ENCODE peak calls at places on chromosomes 11 and 22, in four cellular contexts. P is heart right ventricle, W is thoracic aorta, Z is GM23338. D is an unnamed sample.

GRCh38 chr11:66119348-66120133 is 49.5 kb downstream of the PACS1 start:
- DNase-seq in Z (peak; percentile 46), W (no peak), P (no peak), D (no peak)

GRCh38 chr22:24827305-24827704 is 21.3 kb downstream of the SGSM1 start:
- DNase-seq in Z (no peak), W (no peak), P (no peak), D (no peak)

GRCh38 chr11:118180300-118180703 is 3.9 kb upstream of the SCN2B start:
- DNase-seq in P (peak; percentile 83), W (no peak), Z (peak; percentile 89), D (peak; percentile 79)

GRCh38 chr11:69205125-69205928 is 49.6 kb downstream of the SMIM38 start:
- DNase-seq in P (no peak), W (no peak), Z (no peak), D (no peak)

GRCh38 chr22:35685731-35686130 is 31.9 kb upstream of the APOL5 start:
- DNase-seq in P (no peak), Z (no peak), W (no peak), D (no peak)

GRCh38 chr11:123202155-123202714 is 7.2 kb upstream of the CLMP start:
- DNase-seq in Z (no peak), P (no peak), W (no peak), D (peak; percentile 27)

GRCh38 chr11:118902336-118903203 is 18.9 kb downstream of the CXCR5 start:
- DNase-seq in Z (no peak), W (no peak), P (no peak), D (no peak)

GRCh38 chr11:123145220-123145619 is 49.8 kb downstream of the CLMP start:
- DNase-seq in P (no peak), Z (no peak), W (peak; percentile 28), D (peak; percentile 35)

GRCh38 chr11:10488581-10489443 is 33.7 kb downstream of the AMPD3 start:
- DNase-seq in P (no peak), W (no peak), Z (no peak), D (peak; percentile 28)

GRCh38 chr11:74877132-74877531 is 71.8 kb downstream of the XRRA1 start:
- DNase-seq in P (no peak), Z (peak; percentile 67), W (no peak), D (no peak)

GRCh38 chr11:72869845-72870244 is 55.6 kb downstream of the ATG16L2 start:
- DNase-seq in P (no peak), Z (no peak), W (no peak), D (no peak)

GRCh38 chr22:27215826-27216320 is 558.5 kb downstream of the MIAT start:
- DNase-seq in Z (no peak), P (no peak), W (no peak), D (no peak)

GRCh38 chr11:131999084-131999483 is 628.7 kb downstream of the NTM start:
- DNase-seq in P (no peak), W (no peak), Z (peak; percentile 20), D (no peak)

GRCh38 chr11:44244649-44245308 is 65.2 kb downstream of the ALX4 start:
- DNase-seq in Z (no peak), P (no peak), W (no peak), D (no peak)
- H3K4me1 ChIP-seq in Z (peaks cover 26% of the 10 kb centered on the region), P (peaks cover 62% of the 10 kb centered on the region), W (peaks cover 13% of the 10 kb centered on the region), D (peaks cover 65% of the 10 kb centered on the region)

DNA sequence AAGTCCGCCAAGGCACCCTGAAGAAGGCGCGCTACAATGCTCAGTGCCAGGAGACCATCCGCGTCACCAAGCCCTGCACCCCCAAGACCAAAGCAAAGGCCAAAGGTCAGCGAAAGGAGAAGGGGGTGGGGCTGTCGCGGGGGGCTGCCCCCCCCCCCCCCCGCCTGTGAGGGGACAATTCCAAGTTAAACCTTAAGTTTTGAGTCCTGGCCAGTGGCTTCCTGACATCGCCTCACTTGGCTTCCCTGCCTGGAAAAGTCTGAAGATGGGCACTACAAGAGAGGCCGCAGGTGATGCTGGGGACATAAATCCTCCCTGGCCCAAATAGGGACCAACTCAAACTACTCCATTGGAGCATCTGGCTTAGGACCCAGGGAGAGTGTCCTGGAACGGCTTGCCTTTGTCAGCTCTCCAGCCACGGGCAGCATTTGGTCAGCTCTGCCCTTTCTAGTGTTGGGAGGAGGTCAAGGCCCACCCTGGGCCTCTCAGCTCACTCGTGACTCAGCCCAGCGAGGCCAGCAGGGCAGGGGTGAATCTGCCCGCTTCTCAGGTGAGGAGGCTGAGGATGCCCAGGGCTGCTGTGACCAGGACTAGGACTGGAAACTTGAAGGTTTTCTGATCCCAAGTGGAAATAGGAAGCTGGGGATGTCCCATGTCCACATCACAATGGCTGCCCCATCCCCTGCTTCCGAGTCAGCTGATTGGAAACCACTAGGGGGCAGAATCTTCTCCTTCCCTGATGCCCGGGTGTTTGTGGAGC is 1.4 kb downstream of the MDK start:
- DNase-seq in W (no peak), P (no peak), Z (peak; percentile 89), D (no peak)
- TF ChIP-seq CTCF in W (peak; percentile 28), P (peak; percentile 58), Z (peak; percentile 78), D (peak; percentile 52)

DNA sequence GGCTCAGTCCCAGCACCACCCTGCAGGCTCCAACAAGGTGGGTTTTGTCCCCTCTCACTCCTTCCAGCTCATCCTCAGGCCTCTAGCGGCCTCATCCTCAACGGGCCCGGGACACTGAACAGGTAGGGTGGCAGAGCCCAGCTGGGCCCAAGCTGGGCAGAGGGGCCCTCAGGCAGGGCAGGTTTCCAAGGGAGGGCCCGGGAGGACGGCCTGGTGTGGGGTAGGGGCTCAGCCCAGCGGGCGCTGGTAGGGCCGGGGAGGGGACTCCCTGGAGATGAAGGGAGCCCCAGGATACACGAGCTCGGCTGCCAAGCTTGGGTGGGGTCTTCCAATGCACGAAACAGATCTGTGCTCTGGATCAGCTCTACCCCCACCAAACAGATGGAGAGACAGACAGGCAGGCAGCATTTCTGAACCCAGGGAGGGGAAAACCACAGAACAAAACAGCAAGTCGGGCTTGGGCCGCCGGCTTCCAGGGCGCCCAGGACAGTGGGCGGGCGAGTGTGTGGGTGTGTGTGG is 2.6 kb upstream of the IFITM10 start:
- DNase-seq in P (no peak), Z (no peak), W (no peak), D (peak; percentile 45)
- H3K4me1 ChIP-seq in P (peaks cover 82% of the 10 kb centered on the region), Z (no peaks in the 10 kb centered on the region), W (peaks cover 46% of the 10 kb centered on the region), D (peaks cover 73% of the 10 kb centered on the region)

DNA sequence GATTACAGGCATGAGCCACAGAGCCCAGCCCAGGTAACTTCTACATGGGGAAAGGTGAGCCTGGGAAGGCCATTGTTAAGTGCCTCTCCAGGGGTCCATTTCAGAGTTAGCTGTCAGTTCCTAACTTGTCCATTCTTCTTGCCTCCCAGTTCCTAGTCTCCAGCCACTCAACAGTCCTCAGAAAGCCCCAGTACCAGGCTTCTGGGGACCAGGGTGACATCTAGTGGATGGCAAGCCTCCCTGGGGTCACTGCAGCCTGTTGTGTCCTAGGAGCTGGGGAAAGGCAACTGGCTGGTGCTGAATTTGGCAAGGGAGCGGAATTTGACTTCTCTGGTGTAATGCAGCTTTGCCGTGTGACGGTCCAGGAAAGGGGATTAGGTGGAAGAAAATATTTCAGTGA is 2.1 kb downstream of the LGALS12 start:
- DNase-seq in P (peak; percentile 30), W (no peak), Z (peak; percentile 80), D (peak; percentile 64)
- TF ChIP-seq CTCF in P (peak; percentile 55), W (no peak), Z (peak; percentile 88), D (peak; percentile 32)

GRCh38 chr22:49533886-49534285 is 293.8 kb downstream of the BRD1 start:
- DNase-seq in P (no peak), W (no peak), Z (no peak), D (no peak)
- H3K4me1 ChIP-seq in P (no peaks in the 10 kb centered on the region), W (no peaks in the 10 kb centered on the region), Z (no peaks in the 10 kb centered on the region), D (no peaks in the 10 kb centered on the region)

DNA sequence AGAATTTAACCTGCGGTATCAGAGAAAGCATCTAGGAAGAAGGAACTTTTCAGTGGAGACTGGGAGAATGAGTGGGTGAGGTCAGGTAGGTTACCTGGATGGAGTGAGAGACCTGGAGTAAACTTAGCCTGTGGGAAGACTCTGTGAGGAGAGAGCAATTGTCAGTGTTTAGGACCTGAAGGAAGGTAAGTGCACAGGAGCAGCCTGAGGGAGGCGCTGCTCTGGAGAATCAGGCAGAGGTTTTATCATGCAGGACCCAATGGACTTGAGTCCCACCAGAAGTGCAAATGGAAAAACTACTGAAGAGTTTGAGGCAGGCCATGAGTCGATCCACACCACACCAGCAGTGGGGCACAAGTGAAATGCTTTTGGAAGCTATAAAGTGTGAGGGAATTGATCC is 10.6 kb upstream of the IFTAP start:
- DNase-seq in W (no peak), P (no peak), Z (peak; percentile 24), D (no peak)
- TF ChIP-seq CTCF in W (no peak), P (no peak), Z (peak; percentile 50), D (no peak)

GRCh38 chr22:20548806-20549205 is 41.4 kb downstream of the MED15 start:
- DNase-seq in Z (no peak), P (no peak), W (no peak), D (no peak)
- H3K4me1 ChIP-seq in Z (peaks cover 4% of the 10 kb centered on the region), P (peaks cover 84% of the 10 kb centered on the region), W (peaks cover 70% of the 10 kb centered on the region), D (peaks cover 82% of the 10 kb centered on the region)

DNA sequence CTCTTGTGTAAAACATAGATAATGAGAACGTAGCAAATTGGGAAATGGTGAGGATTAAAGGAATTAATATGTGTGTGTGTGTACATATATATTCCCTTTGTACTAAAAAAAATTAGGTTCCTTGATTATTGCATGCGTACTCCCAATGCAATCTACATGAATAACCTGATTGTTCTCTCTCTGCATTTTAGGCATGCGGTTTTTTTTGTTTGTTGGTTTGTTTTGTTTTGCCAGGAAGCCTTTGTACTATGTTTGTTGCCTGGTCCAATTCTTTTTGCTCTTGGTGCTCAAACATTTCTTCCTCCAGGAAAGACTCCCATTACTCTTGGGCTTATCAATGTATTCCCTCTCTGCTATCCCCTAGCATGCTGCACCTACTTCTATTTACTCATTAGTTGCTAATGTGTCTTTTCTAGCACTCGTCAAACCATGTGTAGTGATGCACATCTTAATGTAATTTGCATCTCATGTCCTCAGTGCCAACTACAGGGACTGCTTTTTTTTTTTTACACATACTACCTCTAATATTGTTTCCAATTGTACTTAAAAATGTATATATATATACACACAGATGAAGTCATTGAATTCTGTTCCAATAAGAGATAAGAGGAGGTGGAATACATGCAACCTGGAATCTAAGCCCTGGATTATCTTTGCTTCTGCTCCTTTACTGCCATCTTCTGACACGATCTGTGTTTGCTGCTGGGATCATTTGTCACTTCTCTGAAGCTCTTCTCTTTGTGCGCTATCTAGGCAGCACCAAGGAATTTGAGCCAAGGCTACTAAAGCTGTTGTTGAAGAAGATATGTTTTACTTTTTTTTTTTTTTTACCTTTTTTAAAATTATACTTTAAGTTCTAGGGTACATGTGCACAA is 197.2 kb upstream of the ANO3 start:
- DNase-seq in P (no peak), W (no peak), Z (peak; percentile 62), D (no peak)
- TF ChIP-seq CTCF in P (peak; percentile 42), W (no peak), Z (peak; percentile 82), D (peak; percentile 18)

GRCh38 chr11:129278586-129279319 is 86.6 kb upstream of the ARHGAP32 start:
- DNase-seq in P (peak; percentile 29), Z (peak; percentile 33), W (no peak), D (peak; percentile 54)

GRCh38 chr11:129275825-129276224 is 83.7 kb upstream of the ARHGAP32 start:
- DNase-seq in P (no peak), W (no peak), Z (no peak), D (no peak)

GRCh38 chr11:129279326-129280026 is 87.4 kb upstream of the ARHGAP32 start:
- DNase-seq in W (peak; percentile 4), Z (peak; percentile 89), P (peak; percentile 86), D (peak; percentile 91)

GRCh38 chr11:129280027-129280811 is 88.1 kb upstream of the ARHGAP32 start:
- DNase-seq in P (no peak), Z (no peak), W (no peak), D (no peak)

GRCh38 chr11:129277216-129277838 is 85.2 kb upstream of the ARHGAP32 start:
- DNase-seq in Z (no peak), P (no peak), W (no peak), D (no peak)
- H3K4me1 ChIP-seq in Z (peaks cover 52% of the 10 kb centered on the region), P (peaks cover 48% of the 10 kb centered on the region), W (peaks cover 36% of the 10 kb centered on the region), D (peaks cover 11% of the 10 kb centered on the region)

GRCh38 chr11:76445122-76446084 is 585 bp downstream of the EMSY start:
- DNase-seq in W (peak; percentile 46), Z (peak; percentile 94), P (peak; percentile 66), D (peak; percentile 83)
- TF ChIP-seq CTCF in W (no peak), Z (no peak), P (peak; percentile 22), D (no peak)